ENCODE peak calls at places on chromosomes 5 and 9, in five cellular contexts. One of them, this sample, is unnamed.

GRCh38 chr9:127092041-127092608 is 30.3 kb downstream of the ANGPTL2 start:
- DNase-seq in HepG2: no peak
- DNase-seq in A549: no peak
- DNase-seq in GM12878: no peak
- DNase-seq in K562: no peak
- DNase-seq in this sample: no peak

GRCh38 chr5:51378415-51378777 is 4.9 kb upstream of the ISL1 start:
- DNase-seq in HepG2: no peak
- DNase-seq in A549: no peak
- DNase-seq in GM12878: no peak
- DNase-seq in K562: no peak
- DNase-seq in this sample: peak

GRCh38 chr5:135230326-135230925 is 168.6 kb downstream of the MACROH2A1 start:
- DNase-seq in HepG2: peak
- DNase-seq in A549: no peak
- DNase-seq in GM12878: no peak
- DNase-seq in K562: peak
- DNase-seq in this sample: no peak

GRCh38 chr9:111036068-111036789 is 2.0 kb downstream of the LPAR1 start:
- DNase-seq in HepG2: no peak
- DNase-seq in A549: peak
- DNase-seq in GM12878: no peak
- DNase-seq in K562: no peak
- DNase-seq in this sample: peak

GRCh38 chr5:159106569-159107282 is 7.0 kb upstream of the EBF1 start:
- DNase-seq in HepG2: peak
- DNase-seq in A549: peak
- DNase-seq in GM12878: no peak
- DNase-seq in K562: peak
- DNase-seq in this sample: peak

GRCh38 chr9:121734465-121734864 is 83.0 kb downstream of the DAB2IP start:
- DNase-seq in HepG2: no peak
- DNase-seq in A549: no peak
- DNase-seq in GM12878: no peak
- DNase-seq in K562: no peak
- DNase-seq in this sample: no peak

GRCh38 chr5:7850533-7851239 is at the start of gene CFAP90:
- DNase-seq in HepG2: peak
- DNase-seq in A549: peak
- DNase-seq in GM12878: no peak
- DNase-seq in K562: no peak
- DNase-seq in this sample: peak

GRCh38 chr9:95351051-95351450 is 33.5 kb upstream of the FANCC start:
- DNase-seq in HepG2: no peak
- DNase-seq in A549: no peak
- DNase-seq in GM12878: no peak
- DNase-seq in K562: no peak
- DNase-seq in this sample: no peak

GRCh38 chr5:115455241-115455640 is 89.3 kb downstream of the FEM1C start:
- DNase-seq in HepG2: no peak
- DNase-seq in A549: peak
- DNase-seq in GM12878: no peak
- DNase-seq in K562: no peak
- DNase-seq in this sample: no peak

GRCh38 chr5:131810510-131811249 is 13.9 kb upstream of the FNIP1 start:
- DNase-seq in HepG2: peak
- DNase-seq in A549: peak
- DNase-seq in GM12878: no peak
- DNase-seq in K562: no peak
- DNase-seq in this sample: peak

GRCh38 chr9:88280816-88281382 is 107.3 kb upstream of the SPIN1 start:
- DNase-seq in HepG2: no peak
- DNase-seq in A549: peak
- DNase-seq in GM12878: no peak
- DNase-seq in K562: no peak
- DNase-seq in this sample: peak
- TF ChIP-seq RFX5 in HepG2: no peak
- TF ChIP-seq RFX5 in A549: no peak
- TF ChIP-seq RFX5 in GM12878: no peak
- TF ChIP-seq RFX5 in K562: no peak
- TF ChIP-seq RFX5 in this sample: no peak

DNA sequence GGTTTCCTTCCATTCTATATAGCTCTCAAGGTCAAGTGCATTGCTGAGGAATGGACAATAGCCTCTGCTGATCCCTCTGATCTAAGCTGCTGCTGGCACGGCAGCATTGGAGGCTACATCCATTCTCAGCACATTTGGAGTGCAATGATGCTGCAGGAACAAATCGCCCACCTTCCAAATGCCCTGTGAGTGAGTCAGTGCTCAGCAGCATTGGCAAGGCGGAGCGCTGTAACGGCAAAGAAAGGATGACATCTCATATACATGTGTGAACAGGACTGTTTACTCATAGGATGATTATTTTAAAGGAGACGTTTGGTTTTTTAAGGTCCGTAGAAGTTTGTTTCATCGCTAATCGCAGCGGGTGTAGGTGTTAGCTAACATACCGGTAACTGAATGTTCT is 408.7 kb downstream of the ARHGEF28 start:
- DNase-seq in HepG2: no peak
- DNase-seq in A549: peak
- DNase-seq in GM12878: no peak
- DNase-seq in K562: no peak
- DNase-seq in this sample: no peak
- TF ChIP-seq REST in HepG2: no peak
- TF ChIP-seq REST in A549: no peak
- TF ChIP-seq REST in GM12878: no peak
- TF ChIP-seq REST in K562: no peak
- TF ChIP-seq REST in this sample: no peak

GRCh38 chr5:67536892-67537291 is 340.3 kb upstream of the CD180 start:
- DNase-seq in HepG2: no peak
- DNase-seq in A549: no peak
- DNase-seq in GM12878: no peak
- DNase-seq in K562: no peak
- DNase-seq in this sample: no peak
- TF ChIP-seq RFX5 in HepG2: no peak
- TF ChIP-seq RFX5 in A549: no peak
- TF ChIP-seq RFX5 in GM12878: no peak
- TF ChIP-seq RFX5 in K562: no peak
- TF ChIP-seq RFX5 in this sample: no peak

GRCh38 chr5:42587056-42587723 is 164.0 kb downstream of the GHR start:
- DNase-seq in HepG2: no peak
- DNase-seq in A549: no peak
- DNase-seq in GM12878: no peak
- DNase-seq in K562: no peak
- DNase-seq in this sample: no peak
- TF ChIP-seq REST in HepG2: no peak
- TF ChIP-seq REST in A549: no peak
- TF ChIP-seq REST in GM12878: no peak
- TF ChIP-seq REST in K562: no peak
- TF ChIP-seq REST in this sample: no peak

DNA sequence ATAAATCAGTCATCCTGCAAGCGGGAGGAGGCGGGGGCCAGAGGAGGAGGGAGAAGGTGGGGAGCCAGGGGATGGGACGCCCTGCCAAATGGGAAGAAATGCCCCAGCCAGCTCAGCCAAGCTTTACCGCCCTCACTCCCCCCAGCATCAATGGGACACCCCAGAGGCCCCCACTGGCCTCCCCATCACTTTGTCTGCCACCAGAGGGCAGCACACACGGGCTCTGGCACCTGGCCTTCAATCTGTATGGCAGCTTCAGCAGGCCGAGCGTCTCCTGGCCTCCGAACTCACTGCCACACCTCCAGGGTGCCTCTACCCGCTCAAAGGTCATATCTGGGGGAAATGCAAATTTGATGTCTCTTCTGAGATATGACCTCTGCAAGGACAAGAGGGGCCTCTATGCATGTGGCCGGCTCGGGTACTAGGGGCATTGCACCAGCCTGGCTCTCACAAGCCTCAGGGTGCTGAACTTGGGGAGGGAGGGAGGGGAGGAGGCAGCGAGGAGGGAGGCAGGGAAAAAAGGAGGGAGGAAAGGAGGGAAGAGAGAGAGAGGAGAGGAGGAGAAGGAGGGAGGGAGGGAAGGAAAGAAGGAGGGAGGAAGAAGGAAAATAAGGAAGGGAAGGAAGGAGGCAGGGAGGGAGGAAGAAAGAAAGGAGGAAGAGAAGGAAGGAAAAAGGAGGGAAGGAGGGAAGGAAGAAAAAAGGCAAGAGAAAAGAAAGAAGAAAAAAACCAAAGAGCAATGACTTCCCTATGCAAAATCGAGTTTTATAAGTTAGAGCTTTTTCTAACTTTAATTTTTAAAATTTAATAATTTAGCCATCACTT is 656 bp upstream of the GFI1B start:
- DNase-seq in HepG2: peak
- DNase-seq in A549: peak
- DNase-seq in GM12878: no peak
- DNase-seq in K562: peak
- DNase-seq in this sample: peak
- TF ChIP-seq RFX5 in HepG2: no peak
- TF ChIP-seq RFX5 in A549: no peak
- TF ChIP-seq RFX5 in GM12878: no peak
- TF ChIP-seq RFX5 in K562: no peak
- TF ChIP-seq RFX5 in this sample: no peak

GRCh38 chr5:91419571-91420537 is 36.7 kb upstream of the ARRDC3 start:
- DNase-seq in HepG2: peak
- DNase-seq in A549: peak
- DNase-seq in GM12878: no peak
- DNase-seq in K562: peak
- DNase-seq in this sample: peak

GRCh38 chr5:91417219-91417618 is 34.1 kb upstream of the ARRDC3 start:
- DNase-seq in HepG2: no peak
- DNase-seq in A549: no peak
- DNase-seq in GM12878: no peak
- DNase-seq in K562: no peak
- DNase-seq in this sample: no peak

GRCh38 chr5:91418158-91418557 is 35.0 kb upstream of the ARRDC3 start:
- DNase-seq in HepG2: no peak
- DNase-seq in A549: peak
- DNase-seq in GM12878: no peak
- DNase-seq in K562: no peak
- DNase-seq in this sample: no peak

GRCh38 chr5:91420879-91421278 is 37.8 kb upstream of the ARRDC3 start:
- DNase-seq in HepG2: no peak
- DNase-seq in A549: peak
- DNase-seq in GM12878: no peak
- DNase-seq in K562: no peak
- DNase-seq in this sample: no peak

GRCh38 chr5:91419136-91419535 is 36.0 kb upstream of the ARRDC3 start:
- DNase-seq in HepG2: no peak
- DNase-seq in A549: no peak
- DNase-seq in GM12878: no peak
- DNase-seq in K562: no peak
- DNase-seq in this sample: no peak
- TF ChIP-seq REST in HepG2: no peak
- TF ChIP-seq REST in A549: no peak
- TF ChIP-seq REST in GM12878: no peak
- TF ChIP-seq REST in K562: no peak
- TF ChIP-seq REST in this sample: no peak

GRCh38 chr5:74149395-74149794 is 491.1 kb downstream of the ENC1 start:
- DNase-seq in HepG2: no peak
- DNase-seq in A549: peak
- DNase-seq in GM12878: no peak
- DNase-seq in K562: no peak
- DNase-seq in this sample: no peak
- TF ChIP-seq RFX5 in HepG2: no peak
- TF ChIP-seq RFX5 in A549: no peak
- TF ChIP-seq RFX5 in GM12878: no peak
- TF ChIP-seq RFX5 in K562: no peak
- TF ChIP-seq RFX5 in this sample: no peak

GRCh38 chr9:123471843-123472570 is 116.0 kb downstream of the CRB2 start:
- DNase-seq in HepG2: no peak
- DNase-seq in A549: no peak
- DNase-seq in GM12878: no peak
- DNase-seq in K562: no peak
- DNase-seq in this sample: no peak

GRCh38 chr9:123470121-123470851 is 114.3 kb downstream of the CRB2 start:
- DNase-seq in HepG2: peak
- DNase-seq in A549: no peak
- DNase-seq in GM12878: no peak
- DNase-seq in K562: no peak
- DNase-seq in this sample: no peak

GRCh38 chr9:123475407-123475806 is 119.4 kb downstream of the CRB2 start:
- DNase-seq in HepG2: no peak
- DNase-seq in A549: no peak
- DNase-seq in GM12878: no peak
- DNase-seq in K562: no peak
- DNase-seq in this sample: no peak

GRCh38 chr9:123470991-123471770 is 115.2 kb downstream of the CRB2 start:
- DNase-seq in HepG2: no peak
- DNase-seq in A549: no peak
- DNase-seq in GM12878: no peak
- DNase-seq in K562: no peak
- DNase-seq in this sample: no peak

GRCh38 chr9:123473226-123473625 is 117.2 kb downstream of the CRB2 start:
- DNase-seq in HepG2: no peak
- DNase-seq in A549: no peak
- DNase-seq in GM12878: no peak
- DNase-seq in K562: no peak
- DNase-seq in this sample: peak
- TF ChIP-seq REST in HepG2: no peak
- TF ChIP-seq REST in A549: no peak
- TF ChIP-seq REST in GM12878: no peak
- TF ChIP-seq REST in K562: no peak
- TF ChIP-seq REST in this sample: no peak

This sample was measured in SK-N-SH.